ENCODE peak calls at places on chromosome 18, in seven cellular contexts. P, L, S, Y, N, D and G are unnamed samples.

GRCh38 chr18:48492880-48493279 is 46.0 kb upstream of the CTIF start:
- DNase-seq in Y (no peak), L (no peak), P (no peak), D (no peak), S (no peak), N (no peak), G (no peak)

GRCh38 chr18:35073186-35074105 is 32.2 kb downstream of the MAPRE2 start:
- DNase-seq in P (no peak), N (no peak), Y (no peak), L (no peak), S (no peak), D (no peak), G (no peak)

GRCh38 chr18:54740146-54740844 is 88.0 kb upstream of the RAB27B start:
- DNase-seq in N (no peak), Y (no peak), P (no peak), D (no peak), S (no peak), L (no peak), G (no peak)

GRCh38 chr18:45066868-45067267 is 386.2 kb downstream of the SETBP1 start:
- DNase-seq in S (no peak), P (no peak), N (no peak), Y (no peak), L (no peak), D (no peak), G (no peak)

GRCh38 chr18:67731853-67732252 is 215.3 kb upstream of the DSEL start:
- DNase-seq in Y (no peak), L (no peak), D (no peak), P (no peak), N (no peak), S (no peak), G (no peak)

GRCh38 chr18:68965817-68966216 is 167.9 kb downstream of the CCDC102B start:
- DNase-seq in P (no peak), L (no peak), S (no peak), N (no peak), Y (no peak), D (no peak), G (no peak)

GRCh38 chr18:13809521-13810252 is 14.3 kb upstream of the MC5R start:
- DNase-seq in P (no peak), Y (no peak), N (no peak), S (no peak), D (no peak), L (no peak), G (no peak)

GRCh38 chr18:66344227-66344626 is 259.7 kb downstream of the CDH19 start:
- DNase-seq in Y (no peak), P (no peak), N (no peak), L (no peak), D (peak), S (no peak), G (no peak)

GRCh38 chr18:36993068-36993467 is 164.1 kb downstream of the KIAA1328 start:
- DNase-seq in D (no peak), P (no peak), N (no peak), S (no peak), L (no peak), Y (no peak), G (no peak)